ENCODE peak calls at places on chromosomes 1 and 21, in four cellular contexts. J is IMR-90, K is K562, V is GM12878. I is an unnamed sample.

GRCh38 chr1:110962892-110963665 is 643 bp downstream of the LRIF1 start:
- DNase-seq in J (peak; percentile 89), K (peak; percentile 92), V (peak; percentile 48), I (peak; percentile 78)

GRCh38 chr21:39388038-39388810 is 39.3 kb upstream of the HMGN1 start:
- DNase-seq in J (peak; percentile 77), K (peak; percentile 96), V (no peak), I (peak; percentile 70)

GRCh38 chr1:237166593-237167077 is 124.7 kb downstream of the RYR2 start:
- DNase-seq in J (peak; percentile 25), K (no peak), V (no peak), I (peak; percentile 3)

GRCh38 chr1:31154632-31155215 is 85.0 kb downstream of the NKAIN1 start:
- DNase-seq in J (peak; percentile 55), K (peak; percentile 93), V (no peak), I (peak; percentile 40)

GRCh38 chr1:217469983-217470382 is 160.9 kb downstream of the GPATCH2 start:
- DNase-seq in J (no peak), K (no peak), V (no peak), I (no peak)

GRCh38 chr21:41953249-41953830 is 478 bp downstream of the C2CD2 start:
- DNase-seq in J (no peak), K (peak; percentile 47), V (no peak), I (no peak)

GRCh38 chr1:85109475-85109874 is 61.2 kb upstream of the MCOLN3 start:
- DNase-seq in J (peak; percentile 75), K (peak; percentile 76), V (no peak), I (peak; percentile 71)

GRCh38 chr1:55420866-55421265 is 205.7 kb upstream of the USP24 start:
- DNase-seq in J (peak; percentile 34), K (no peak), V (no peak), I (peak; percentile 29)

GRCh38 chr1:5734996-5735395 is 257.2 kb downstream of the NPHP4 start:
- DNase-seq in J (no peak), K (no peak), V (no peak), I (no peak)

GRCh38 chr1:103900005-103900404 is 150.3 kb downstream of the AMY1C start:
- DNase-seq in J (no peak), K (no peak), V (no peak), I (no peak)

GRCh38 chr1:167249702-167250101 is 29.0 kb downstream of the POU2F1 start:
- DNase-seq in J (no peak), K (peak; percentile 62), V (no peak), I (no peak)

GRCh38 chr21:14384453-14384852 is 1.5 kb upstream of the HSPA13 start:
- DNase-seq in J (no peak), K (peak; percentile 25), V (no peak), I (no peak)

GRCh38 chr1:228021526-228022030 is 14.8 kb downstream of the WNT3A start:
- DNase-seq in J (peak; percentile 11), K (no peak), V (no peak), I (no peak)

GRCh38 chr1:57620589-57620988 is 196.7 kb upstream of the DAB1 start:
- DNase-seq in J (no peak), K (no peak), V (no peak), I (no peak)

GRCh38 chr1:41528726-41529605 is 44.5 kb upstream of the EDN2 start:
- DNase-seq in J (no peak), K (no peak), V (no peak), I (no peak)

GRCh38 chr1:48750089-48750488 is 26.6 kb downstream of the BEND5 start:
- DNase-seq in J (no peak), K (no peak), V (no peak), I (no peak)

GRCh38 chr1:36947384-36947783 is 86.9 kb downstream of the GRIK3 start:
- DNase-seq in J (no peak), K (no peak), V (no peak), I (no peak)

GRCh38 chr1:197269053-197269452 is 1.0 kb downstream of the CRB1 start:
- DNase-seq in J (no peak), K (no peak), V (no peak), I (no peak)

GRCh38 chr1:117656202-117656641 is 50.4 kb downstream of the TENT5C start:
- DNase-seq in J (no peak), K (peak; percentile 80), V (peak; percentile 73), I (no peak)

GRCh38 chr1:179875606-179876288 is 1.9 kb downstream of the TOR1AIP2 start:
- DNase-seq in J (no peak), K (no peak), V (no peak), I (no peak)

GRCh38 chr1:65955071-65955470 is 162.4 kb downstream of the PDE4B start:
- DNase-seq in J (no peak), K (no peak), V (no peak), I (no peak)

GRCh38 chr1:22805672-22806038 is 95.0 kb downstream of the EPHB2 start:
- DNase-seq in J (no peak), K (no peak), V (no peak), I (no peak)

GRCh38 chr1:98662354-98662665 is 789 bp downstream of the SNX7 start:
- DNase-seq in J (peak; percentile 54), K (no peak), V (no peak), I (no peak)

GRCh38 chr1:226446058-226446457 is 38.2 kb upstream of the PARP1 start:
- DNase-seq in J (no peak), K (peak; percentile 17), V (no peak), I (no peak)

DNA sequence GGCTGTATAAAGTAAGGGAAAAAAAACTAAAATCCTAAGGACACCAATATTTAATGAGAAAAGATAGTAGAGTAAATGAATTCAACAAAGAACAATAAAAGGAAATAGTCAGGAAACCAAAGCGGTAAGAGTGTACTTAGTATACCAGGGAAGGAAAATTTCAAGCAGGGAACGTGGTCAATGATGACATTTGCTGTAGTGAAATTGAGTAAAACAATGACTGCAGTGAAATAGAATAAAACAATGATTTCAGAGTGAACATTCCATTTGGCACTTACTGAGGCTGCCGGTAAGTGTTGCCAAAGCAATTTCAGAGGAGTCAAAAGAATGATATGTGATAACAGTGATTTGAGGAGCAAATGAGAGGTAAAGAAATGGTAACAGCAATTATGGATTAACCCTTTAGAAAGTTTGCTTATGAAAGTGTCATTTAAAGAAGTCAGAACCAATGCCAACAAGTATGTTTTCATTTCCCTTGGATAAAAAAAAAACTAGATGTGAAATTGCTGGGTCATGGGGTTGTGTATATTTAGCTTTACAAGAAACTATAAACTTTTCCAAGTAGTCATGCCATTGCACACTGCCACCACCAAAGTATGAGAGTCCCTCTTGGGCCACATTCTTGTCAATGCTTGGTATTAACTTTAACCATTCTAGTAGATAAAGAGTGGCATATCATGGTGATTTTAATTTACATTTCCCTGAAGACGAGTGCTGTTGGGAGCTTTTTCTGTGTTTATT is 50.5 kb downstream of the VCAM1 start:
- DNase-seq in J (no peak), K (no peak), V (no peak), I (peak; percentile 88)
- TF ChIP-seq FOS in J (no peak), K (no peak), V (no peak), I (no peak)

GRCh38 chr1:2215909-2216766 is 12.0 kb upstream of the SKI start:
- DNase-seq in J (no peak), K (no peak), V (no peak), I (no peak)
- TF ChIP-seq FOS in J (no peak), K (no peak), V (no peak), I (no peak)

DNA sequence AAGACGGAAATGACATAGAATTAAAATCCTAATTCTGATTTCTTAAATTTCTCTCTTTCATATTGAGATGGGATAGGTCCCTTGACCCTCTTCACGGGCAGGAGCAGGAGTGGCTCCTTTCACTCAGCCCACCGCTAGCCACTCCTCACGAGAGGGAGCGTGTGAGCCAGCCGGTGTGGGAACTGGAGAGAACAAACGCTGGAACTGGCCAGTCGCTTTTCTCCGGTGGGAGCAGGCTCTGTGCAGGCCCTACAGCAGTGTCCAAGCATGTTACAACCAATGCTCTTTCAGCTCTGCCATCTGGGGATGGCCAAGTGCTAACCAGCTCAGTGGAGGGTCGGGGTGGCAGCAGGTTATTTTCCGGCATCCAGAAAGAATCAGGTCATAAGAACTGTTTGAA is 815.5 kb upstream of the ADGRL4 start:
- DNase-seq in J (no peak), K (no peak), V (no peak), I (no peak)
- TF ChIP-seq FOS in J (no peak), K (no peak), V (no peak), I (no peak)

DNA sequence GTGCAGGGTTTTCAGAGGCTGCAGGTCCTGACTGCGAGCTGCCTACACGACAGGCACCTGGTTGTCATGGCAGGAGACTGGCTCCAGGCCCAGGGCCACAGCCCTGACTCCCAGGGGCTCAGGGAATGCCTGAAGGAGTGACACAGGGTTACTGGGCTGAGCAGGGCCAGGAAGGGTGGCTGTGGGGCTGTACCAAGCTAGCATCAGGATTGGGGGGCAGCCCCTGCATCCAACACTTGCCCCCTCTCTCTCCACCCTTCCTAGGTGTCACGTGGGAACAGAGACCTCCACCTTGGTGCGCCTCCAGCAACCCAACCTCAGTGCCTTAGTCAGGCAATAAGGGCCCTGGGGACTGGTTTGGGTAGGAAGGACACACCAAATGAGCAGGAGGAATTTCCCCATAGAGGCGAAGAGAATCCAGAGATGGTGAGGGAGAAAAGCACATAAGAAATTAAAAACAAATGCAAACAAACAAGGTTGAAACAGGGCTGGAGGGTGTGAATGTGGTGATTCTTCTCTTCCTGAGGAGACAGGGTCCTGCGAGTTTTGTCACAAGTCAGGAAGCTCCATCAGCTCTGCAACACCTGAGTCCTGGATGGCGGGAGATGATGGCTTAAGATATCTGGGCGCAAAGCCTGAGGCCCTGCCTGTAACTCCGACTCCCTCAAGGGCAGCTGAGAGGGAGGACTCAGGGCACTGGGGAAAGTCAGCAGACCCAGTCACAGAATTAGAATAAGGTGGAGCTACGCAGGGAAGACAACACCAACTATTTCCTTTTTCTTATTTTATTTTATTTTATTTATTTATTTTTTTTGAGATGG is 19.7 kb upstream of the RNU1-4 start:
- DNase-seq in J (no peak), K (peak; percentile 38), V (no peak), I (peak; percentile 10)
- TF ChIP-seq FOS in J (no peak), K (no peak), V (no peak), I (no peak)

GRCh38 chr1:173915596-173915995 is 1.5 kb downstream of the SERPINC1 start:
- DNase-seq in J (no peak), K (no peak), V (no peak), I (no peak)

GRCh38 chr1:173917635-173918493 is 737 bp upstream of the SERPINC1 start:
- DNase-seq in J (no peak), K (no peak), V (no peak), I (no peak)

GRCh38 chr1:173914366-173914871 is 2.7 kb downstream of the SERPINC1 start:
- DNase-seq in J (peak; percentile 18), K (peak; percentile 81), V (no peak), I (peak; percentile 39)

GRCh38 chr1:173916667-173917066 is 460 bp downstream of the SERPINC1 start:
- DNase-seq in J (no peak), K (no peak), V (no peak), I (no peak)

GRCh38 chr1:173917149-173917548 is at the start of gene SERPINC1:
- DNase-seq in J (no peak), K (peak; percentile 36), V (no peak), I (no peak)
- TF ChIP-seq FOS in J (no peak), K (no peak), V (no peak), I (no peak)

GRCh38 chr1:8347635-8348034 is 29.7 kb downstream of the SLC45A1 start:
- DNase-seq in J (no peak), K (peak; percentile 23), V (no peak), I (no peak)

GRCh38 chr1:8349473-8349865 is 31.6 kb downstream of the SLC45A1 start:
- DNase-seq in J (no peak), K (no peak), V (no peak), I (no peak)

GRCh38 chr1:8348056-8348776 is 30.3 kb downstream of the SLC45A1 start:
- DNase-seq in J (no peak), K (no peak), V (no peak), I (no peak)

GRCh38 chr1:8349961-8350360 is 32.0 kb downstream of the SLC45A1 start:
- DNase-seq in J (no peak), K (no peak), V (no peak), I (no peak)

GRCh38 chr1:8348777-8349472 is 31.0 kb downstream of the SLC45A1 start:
- DNase-seq in J (peak; percentile 58), K (peak; percentile 76), V (no peak), I (peak; percentile 48)
- TF ChIP-seq FOS in J (no peak), K (no peak), V (no peak), I (no peak)